ENCODE peak calls at places on chromosomes 6 and 20, in eight cellular contexts. V is transverse colon; E is CD8-positive, alpha-beta memory T cell; D is naive thymus-derived CD4-positive, alpha-beta T cell; Q is cardiac muscle cell; P is left ventricle myocardium inferior; S is heart left ventricle; A is adrenal gland. B is an unnamed sample. For H3K27me3, H3K4me1 and H3K9me3, the result is how much of the 10 kb centered on the place peaks cover.

GRCh38 chr6:143107440-143107839 is 46.8 kb downstream of the AIG1 start:
- DNase-seq in D (no peak), A (no peak), V (no peak), S (no peak), Q (no peak), P (no peak), E (no peak), B (no peak)

GRCh38 chr6:157068691-157069228 is 254.6 kb downstream of the TMEM242 start:
- DNase-seq in Q (no peak), S (no peak), A (no peak), V (no peak), E (no peak), P (no peak), D (no peak), B (no peak)

GRCh38 chr20:33790571-33790970 is 20.6 kb upstream of the CHMP4B start:
- DNase-seq in P (no peak), V (peak), Q (no peak), A (no peak), D (no peak), S (no peak), E (no peak), B (no peak)

GRCh38 chr6:72561629-72562028 is 60.2 kb upstream of the KCNQ5 start:
- DNase-seq in S (no peak), A (no peak), E (no peak), Q (no peak), D (no peak), V (no peak), P (no peak), B (no peak)

GRCh38 chr6:151056230-151056907 is 183.4 kb upstream of the AKAP12 start:
- DNase-seq in E (no peak), P (no peak), S (no peak), A (no peak), V (no peak), Q (no peak), D (no peak), B (no peak)

GRCh38 chr20:22576273-22576672 is 8.1 kb downstream of the FOXA2 start:
- DNase-seq in P (no peak), V (no peak), D (no peak), S (no peak), A (no peak), E (no peak), Q (no peak), B (no peak)

GRCh38 chr6:157054531-157054979 is 268.8 kb downstream of the TMEM242 start:
- DNase-seq in V (no peak), Q (no peak), D (peak), A (no peak), S (no peak), E (peak), P (no peak), B (no peak)

GRCh38 chr6:157265630-157266029 is 57.7 kb downstream of the TMEM242 start:
- DNase-seq in A (no peak), P (no peak), D (no peak), Q (no peak), E (no peak), S (no peak), V (no peak), B (peak)

GRCh38 chr6:84528201-84528600 is 236.2 kb downstream of the TBX18 start:
- DNase-seq in A (no peak), P (no peak), S (no peak), Q (no peak), E (no peak), V (no peak), D (no peak), B (no peak)

GRCh38 chr20:49287555-49288249 is 9.8 kb upstream of the ZNFX1 start:
- DNase-seq in A (no peak), S (no peak), E (no peak), D (no peak), P (no peak), V (no peak), Q (no peak), B (no peak)

GRCh38 chr6:28750926-28751458 is 172.8 kb downstream of the TRIM27 start:
- DNase-seq in P (no peak), A (no peak), S (no peak), Q (no peak), V (no peak), D (no peak), E (no peak), B (no peak)

GRCh38 chr6:28751963-28752350 is 171.8 kb downstream of the TRIM27 start:
- DNase-seq in S (no peak), E (no peak), V (no peak), A (no peak), D (no peak), Q (no peak), P (no peak), B (no peak)

GRCh38 chr6:28751514-28751913 is 172.3 kb downstream of the TRIM27 start:
- DNase-seq in V (no peak), P (no peak), E (no peak), D (no peak), S (no peak), A (no peak), Q (no peak), B (no peak)

GRCh38 chr6:28747083-28747630 is 176.6 kb downstream of the TRIM27 start:
- DNase-seq in S (no peak), P (no peak), A (no peak), E (no peak), V (no peak), D (no peak), Q (no peak), B (no peak)

DNA sequence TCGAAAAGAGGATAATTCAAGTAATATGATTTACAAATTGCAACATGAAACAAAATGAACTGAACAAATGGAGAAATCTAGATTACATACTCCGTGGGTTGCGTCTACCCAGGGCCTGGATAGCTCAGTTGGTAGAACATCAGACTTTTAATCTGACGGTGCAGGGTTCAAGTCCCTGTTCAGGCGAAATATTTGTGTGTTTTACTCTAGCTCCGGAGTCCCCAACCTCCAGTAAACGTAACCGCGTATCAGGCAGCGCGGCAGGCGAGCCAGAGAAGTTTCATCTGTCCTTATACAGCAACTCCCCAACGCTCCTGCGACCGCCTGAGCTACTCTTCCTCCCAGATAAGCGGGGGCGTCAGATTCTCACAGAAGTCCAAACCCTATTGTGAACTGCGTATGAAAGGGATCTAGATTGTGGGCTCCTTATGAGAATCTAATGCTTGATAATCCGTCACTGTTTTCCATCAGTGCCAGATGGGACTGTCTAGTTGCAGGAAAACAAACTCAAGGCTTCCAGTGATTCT is 176.1 kb downstream of the TRIM27 start:
- DNase-seq in D (no peak), V (no peak), P (no peak), E (no peak), S (no peak), A (peak), Q (peak), B (no peak)
- H3K27me3 ChIP-seq in D (under half), V (half or more), P (half or more), E (under half), S (under half), A (under half), Q (half or more), B (under half)

GRCh38 chr6:136751991-136752390 is 40.3 kb downstream of the MAP3K5 start:
- DNase-seq in Q (no peak), E (no peak), V (no peak), D (no peak), A (no peak), P (no peak), S (no peak), B (no peak)
- H3K4me1 ChIP-seq in Q (under half), E (half or more), V (under half), D (half or more), A (half or more), P (under half), S (under half), B (under half)

GRCh38 chr6:100462990-100463684 is 1.6 kb downstream of the SIM1 start:
- DNase-seq in V (no peak), Q (no peak), E (no peak), P (no peak), D (no peak), A (no peak), S (no peak), B (no peak)

GRCh38 chr6:100461920-100462295 is 2.8 kb downstream of the SIM1 start:
- DNase-seq in V (no peak), A (no peak), D (no peak), Q (no peak), S (no peak), P (no peak), E (no peak), B (no peak)

GRCh38 chr6:100463685-100464161 is 998 bp downstream of the SIM1 start:
- DNase-seq in A (no peak), V (no peak), E (no peak), S (no peak), P (no peak), D (no peak), Q (no peak), B (no peak)

GRCh38 chr6:100461273-100461919 is 3.3 kb downstream of the SIM1 start:
- DNase-seq in D (no peak), A (no peak), Q (no peak), V (no peak), S (no peak), P (no peak), E (no peak), B (no peak)

DNA sequence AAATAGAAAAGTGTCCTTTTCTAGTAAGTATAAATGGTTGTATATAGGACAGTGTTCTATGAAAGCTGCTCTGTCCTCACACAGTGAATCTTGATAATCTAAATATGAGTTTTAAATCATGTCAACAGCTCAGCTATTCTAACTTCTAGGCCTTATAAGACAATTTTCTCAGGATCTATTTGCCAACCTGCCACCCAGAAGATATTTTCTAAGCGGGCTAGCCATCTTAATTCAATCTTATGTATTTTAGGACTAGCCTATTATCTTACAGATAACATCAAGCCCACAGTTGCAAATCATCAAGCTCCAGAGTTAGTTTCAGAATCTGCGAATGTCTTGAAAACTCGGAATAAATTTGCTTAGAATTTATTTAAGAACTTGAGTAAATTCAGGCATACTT is 2.3 kb downstream of the SIM1 start:
- DNase-seq in E (no peak), S (no peak), P (no peak), A (no peak), D (no peak), Q (no peak), V (no peak), B (no peak)
- H3K9me3 ChIP-seq in E (under half), S (under half), P (under half), A (under half), D (under half), Q (under half), V (under half), B (under half)

GRCh38 chr20:57869291-57869950 is 159.6 kb upstream of the PMEPA1 start:
- DNase-seq in D (no peak), V (no peak), Q (no peak), A (no peak), S (no peak), P (no peak), E (no peak), B (peak)
- H3K27me3 ChIP-seq in D (under half), V (under half), Q (under half), A (under half), S (under half), P (under half), E (under half), B (under half)

GRCh38 chr6:98783578-98783977 is 50.8 kb upstream of the POU3F2 start:
- DNase-seq in V (no peak), S (no peak), P (no peak), Q (no peak), A (no peak), E (no peak), D (no peak), B (no peak)
- H3K4me1 ChIP-seq in V (under half), S (under half), P (under half), Q (under half), A (under half), E (under half), D (under half), B (under half)